ENCODE peak calls at places on chromosomes 11 and 22, in eight cellular contexts. R, M, I, L, D, P, C and B are unnamed samples.

GRCh38 chr11:103683581-103683980 is 352.9 kb upstream of the DDI1 start:
- DNase-seq in R (peak; percentile 51), M (no peak), I (peak; percentile 61), L (no peak), D (no peak), P (peak; percentile 70), C (no peak), B (no peak)

GRCh38 chr11:46099973-46100335 is 21.3 kb downstream of the PHF21A start:
- DNase-seq in R (peak; percentile 44), M (no peak), I (peak; percentile 53), L (no peak), D (no peak), P (peak; percentile 41), C (no peak), B (no peak)

GRCh38 chr22:37378642-37379058 is 48.6 kb downstream of the ELFN2 start:
- DNase-seq in R (no peak), M (no peak), I (no peak), L (no peak), D (no peak), P (no peak), C (no peak), B (no peak)

GRCh38 chr11:113562981-113563461 is 87.8 kb upstream of the DRD2 start:
- DNase-seq in R (no peak), M (no peak), I (no peak), L (no peak), D (no peak), P (no peak), C (no peak), B (no peak)

GRCh38 chr22:27148025-27148424 is 490.6 kb downstream of the MIAT start:
- DNase-seq in R (no peak), M (no peak), I (no peak), L (no peak), D (no peak), P (no peak), C (no peak), B (no peak)

GRCh38 chr22:21712751-21713427 is 22.7 kb downstream of the YPEL1 start:
- DNase-seq in R (peak; percentile 86), M (peak; percentile 80), I (peak; percentile 69), L (peak; percentile 68), D (no peak), P (peak; percentile 78), C (peak; percentile 75), B (peak; percentile 43)

GRCh38 chr22:40679964-40680818 is 907 bp downstream of the MCHR1 start:
- DNase-seq in R (peak; percentile 37), M (no peak), I (no peak), L (no peak), D (no peak), P (peak; percentile 31), C (no peak), B (no peak)

GRCh38 chr11:77762426-77762825 is 58.1 kb downstream of the RSF1 start:
- DNase-seq in R (no peak), M (no peak), I (no peak), L (no peak), D (no peak), P (no peak), C (no peak), B (no peak)

GRCh38 chr22:39242809-39243442 is 1.9 kb downstream of the PDGFB start:
- DNase-seq in R (no peak), M (peak; percentile 79), I (no peak), L (no peak), D (no peak), P (no peak), C (no peak), B (no peak)

GRCh38 chr11:115190196-115190595 is 314.0 kb downstream of the CADM1 start:
- DNase-seq in R (no peak), M (no peak), I (no peak), L (no peak), D (no peak), P (no peak), C (no peak), B (no peak)
- TF ChIP-seq CTCF in R (no peak), M (no peak), I (no peak), L (no peak), D (no peak), P (no peak), C (no peak), B (no peak)

GRCh38 chr11:20443596-20443995 is 56.1 kb downstream of the PRMT3 start:
- DNase-seq in R (peak; percentile 52), M (no peak), I (peak; percentile 5), L (no peak), D (no peak), P (peak; percentile 28), C (no peak), B (no peak)
- TF ChIP-seq CTCF in R (peak; percentile 43), M (peak; percentile 14), I (peak; percentile 41), L (peak; percentile 22), D (peak; percentile 44), P (peak; percentile 50), C (no peak), B (peak; percentile 51)

DNA sequence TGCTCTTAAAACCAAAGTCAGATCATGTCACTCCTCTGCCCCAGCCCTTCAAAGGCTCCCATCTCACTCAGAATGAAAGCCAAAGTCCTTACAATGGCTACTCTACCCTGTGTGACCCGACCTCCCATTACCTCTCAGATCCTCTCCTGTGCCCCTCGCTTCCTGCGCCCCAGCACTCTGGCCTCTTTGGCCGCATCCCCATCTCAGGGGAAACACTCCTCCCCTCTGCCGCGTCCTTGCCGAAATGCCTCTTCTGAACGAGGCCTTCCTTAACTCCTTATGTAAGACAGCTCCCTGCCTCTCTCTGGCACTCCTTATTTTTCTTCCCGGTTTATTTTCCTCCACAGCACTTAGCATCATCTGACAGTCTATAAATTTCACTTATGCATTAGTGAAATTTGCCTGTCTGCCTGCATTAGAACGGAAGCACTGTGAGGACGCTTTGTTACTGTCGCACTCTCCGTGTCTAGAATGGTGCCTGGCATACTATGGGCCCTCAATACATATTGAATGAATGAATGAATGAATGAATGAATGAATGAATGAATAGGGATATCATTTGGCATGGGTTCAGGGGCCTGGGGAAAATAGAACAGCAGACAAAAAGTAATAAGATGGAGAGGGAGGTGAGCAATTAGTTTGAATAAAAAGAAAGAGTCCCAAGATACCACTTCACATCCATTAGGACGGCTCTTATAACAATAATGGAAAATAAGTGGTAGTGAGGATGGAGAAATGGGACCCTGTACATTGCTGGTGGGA is 137.8 kb downstream of the CEP164 start:
- DNase-seq in R (no peak), M (no peak), I (no peak), L (no peak), D (no peak), P (no peak), C (no peak), B (no peak)
- TF ChIP-seq CTCF in R (no peak), M (no peak), I (no peak), L (no peak), D (no peak), P (no peak), C (no peak), B (no peak)

DNA sequence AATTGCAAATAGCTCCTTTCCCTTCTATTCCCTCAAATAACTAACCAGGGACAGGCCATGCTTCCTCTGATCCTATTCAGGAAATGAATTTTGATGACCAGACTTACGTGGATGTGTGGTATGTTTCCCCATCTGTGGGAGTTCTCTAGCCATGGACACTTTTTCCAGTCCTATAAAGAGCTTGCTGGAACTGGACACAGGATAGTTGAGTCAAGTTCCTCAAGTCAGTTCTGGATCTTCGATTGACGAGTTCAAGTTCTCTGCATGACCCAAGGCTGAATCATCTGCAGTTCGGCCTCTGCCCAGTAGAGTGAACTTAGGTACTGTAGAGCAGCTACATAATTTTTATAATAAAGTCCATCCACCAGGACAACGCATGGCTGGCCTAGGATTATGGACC is 52.7 kb upstream of the CCND1 start:
- DNase-seq in R (peak; percentile 51), M (no peak), I (peak; percentile 71), L (no peak), D (no peak), P (peak; percentile 87), C (no peak), B (no peak)
- TF ChIP-seq CTCF in R (peak; percentile 36), M (no peak), I (peak; percentile 55), L (no peak), D (peak; percentile 17), P (peak; percentile 38), C (no peak), B (no peak)

DNA sequence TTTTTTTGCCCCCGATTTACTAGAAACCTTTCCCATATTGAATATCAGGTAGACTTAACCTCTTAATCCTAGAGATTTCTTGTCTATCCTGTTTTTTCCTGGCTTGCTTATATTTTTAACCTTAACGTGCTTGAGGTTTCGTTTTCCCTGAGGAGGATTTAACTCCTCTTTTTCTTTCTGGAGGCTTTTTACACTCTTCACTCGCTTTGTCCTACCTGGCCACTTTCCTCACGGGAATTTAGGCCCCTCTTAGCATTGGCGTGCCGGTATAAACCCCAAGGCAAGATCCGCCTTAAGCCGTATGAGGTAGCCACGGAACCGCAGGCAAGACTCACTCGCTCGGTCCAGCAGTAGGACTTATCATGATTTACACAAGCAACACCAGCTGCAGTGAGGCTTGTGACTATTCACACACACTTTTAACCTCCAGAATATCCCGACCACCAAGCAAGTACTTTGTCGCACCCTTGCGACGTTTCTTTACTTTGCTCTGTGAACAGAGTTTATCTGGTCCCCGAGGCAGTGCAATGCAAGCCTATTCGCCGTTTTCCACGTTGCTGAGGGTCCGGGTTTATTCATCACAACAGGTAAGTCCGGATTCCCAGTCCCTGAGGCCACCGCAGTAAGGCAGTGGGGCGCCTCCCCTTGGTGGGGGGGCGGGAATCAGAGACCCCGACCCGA is 20.6 kb upstream of the ALDH3B2 start:
- DNase-seq in R (no peak), M (no peak), I (no peak), L (no peak), D (no peak), P (no peak), C (no peak), B (no peak)
- TF ChIP-seq CTCF in R (no peak), M (no peak), I (no peak), L (no peak), D (no peak), P (no peak), C (no peak), B (no peak)

GRCh38 chr11:47233989-47234668 is 14.5 kb downstream of the ACP2 start:
- DNase-seq in R (peak; percentile 83), M (peak; percentile 58), I (peak; percentile 73), L (peak; percentile 45), D (no peak), P (peak; percentile 67), C (no peak), B (no peak)
- TF ChIP-seq CTCF in R (peak; percentile 73), M (peak; percentile 14), I (peak; percentile 68), L (peak; percentile 46), D (peak; percentile 42), P (peak; percentile 50), C (no peak), B (no peak)

GRCh38 chr11:17014774-17015638 is 792 bp upstream of the PLEKHA7 start:
- DNase-seq in R (peak; percentile 21), M (no peak), I (peak; percentile 63), L (peak; percentile 16), D (no peak), P (no peak), C (peak; percentile 65), B (peak; percentile 23)
- TF ChIP-seq CTCF in R (peak; percentile 56), M (peak; percentile 37), I (peak; percentile 44), L (peak; percentile 46), D (peak; percentile 58), P (peak; percentile 9), C (peak; percentile 43), B (peak; percentile 72)